ENCODE peak calls at places on chromosome 15, in four cellular contexts. C is GM12878; S is brain microvascular endothelial cell; K is CD8-positive, alpha-beta memory T cell. F is an unnamed sample.

GRCh38 chr15:92077353-92078080 is 224.0 kb downstream of the SLCO3A1 start:
- DNase-seq in C (no peak), S (peak), K (peak), F (no peak)

GRCh38 chr15:78726870-78727551 is 84.3 kb downstream of the ADAMTS7 start:
- DNase-seq in C (no peak), S (peak), K (no peak), F (no peak)

GRCh38 chr15:63059573-63060216 is 17.1 kb downstream of the TPM1 start:
- DNase-seq in C (no peak), S (no peak), K (no peak), F (no peak)

GRCh38 chr15:67543348-67543718 is 830 bp downstream of the MAP2K5 start:
- DNase-seq in C (no peak), S (no peak), K (no peak), F (no peak)

GRCh38 chr15:98315951-98316350 is 332.4 kb upstream of the IGF1R start:
- DNase-seq in C (no peak), S (no peak), K (no peak), F (no peak)

GRCh38 chr15:64356443-64357040 is 569 bp upstream of the CSNK1G1 start:
- DNase-seq in C (no peak), S (peak), K (no peak), F (no peak)

GRCh38 chr15:95323798-95324197 is 1006.7 kb upstream of the NR2F2 start:
- DNase-seq in C (no peak), S (no peak), K (no peak), F (no peak)

GRCh38 chr15:85379403-85380131 is 836 bp upstream of the AKAP13 start:
- DNase-seq in C (no peak), S (peak), K (no peak), F (peak)

GRCh38 chr15:60798821-60799220 is 319.9 kb upstream of the ICE2 start:
- DNase-seq in C (peak), S (peak), K (no peak), F (peak)

GRCh38 chr15:37103475-37104071 is 3.2 kb upstream of the MEIS2 start:
- DNase-seq in C (no peak), S (no peak), K (no peak), F (no peak)

GRCh38 chr15:57146394-57147140 is 228.1 kb downstream of the TCF12 start:
- DNase-seq in C (no peak), S (peak), K (peak), F (peak)